ENCODE peak calls at places on chromosomes 1 and 21, in nine cellular contexts. N is cardiac fibroblast; H is CD8-positive, alpha-beta T cell; G is right atrium auricular region; A is fibroblast of lung; D is GM12865; M is foreskin fibroblast; P is uterus; X is aorta. C is an unnamed sample.

GRCh38 chr1:243286409-243287127 is 30.7 kb downstream of the SDCCAG8 start:
- DNase-seq in N (peak), X (no peak), P (no peak), H (no peak), A (peak), D (no peak), G (no peak), M (peak), C (no peak)

GRCh38 chr1:151944859-151945575 is 35.7 kb upstream of the THEM4 start:
- DNase-seq in P (no peak), M (no peak), N (no peak), H (no peak), G (no peak), D (no peak), X (no peak), A (no peak), C (no peak)

GRCh38 chr1:153393926-153394325 is 3.1 kb upstream of the S100A8 start:
- DNase-seq in N (no peak), P (no peak), G (peak), M (no peak), H (no peak), X (no peak), A (no peak), D (no peak), C (no peak)

GRCh38 chr1:174204697-174205308 is 45.5 kb downstream of the RABGAP1L start:
- DNase-seq in H (no peak), X (no peak), M (no peak), D (peak), G (no peak), N (no peak), A (no peak), P (no peak), C (no peak)

GRCh38 chr1:61607448-61607847 is 117.5 kb downstream of the TM2D1 start:
- DNase-seq in M (no peak), A (no peak), X (no peak), N (no peak), G (no peak), H (no peak), P (no peak), D (no peak), C (no peak)

GRCh38 chr21:24023936-24024335 is 1583.3 kb downstream of the MRPL39 start:
- DNase-seq in D (no peak), H (no peak), X (no peak), N (no peak), G (no peak), M (no peak), A (no peak), P (no peak), C (no peak)

GRCh38 chr1:168709407-168709891 is 19.6 kb downstream of the DPT start:
- DNase-seq in X (peak), G (no peak), D (no peak), A (peak), N (peak), H (no peak), M (peak), P (peak), C (no peak)

GRCh38 chr21:39373634-39374033 is 24.7 kb upstream of the HMGN1 start:
- DNase-seq in A (peak), G (no peak), M (peak), X (no peak), D (peak), N (peak), H (no peak), P (no peak), C (no peak)

GRCh38 chr1:117181630-117182041 is 29.1 kb downstream of the VTCN1 start:
- DNase-seq in H (no peak), M (no peak), A (no peak), G (no peak), D (no peak), P (no peak), X (no peak), N (no peak), C (no peak)

GRCh38 chr1:94068096-94068830 is 52.7 kb downstream of the ABCA4 start:
- DNase-seq in A (no peak), G (no peak), M (no peak), P (no peak), N (peak), D (no peak), H (no peak), X (no peak), C (no peak)

GRCh38 chr1:156160744-156161181 is 7.4 kb downstream of the SEMA4A start:
- DNase-seq in P (peak), A (peak), H (no peak), G (peak), M (peak), X (peak), N (peak), D (peak), C (no peak)

GRCh38 chr1:203037509-203038190 is 11.4 kb downstream of the PPFIA4 start:
- DNase-seq in G (no peak), A (no peak), H (no peak), X (no peak), D (no peak), P (no peak), N (no peak), M (no peak), C (no peak)

GRCh38 chr1:190183588-190183987 is 294.1 kb downstream of the BRINP3 start:
- DNase-seq in D (no peak), A (no peak), M (no peak), P (no peak), X (no peak), G (no peak), H (no peak), N (no peak), C (no peak)

GRCh38 chr1:74504125-74505065 is 8.0 kb downstream of the LRRC53 start:
- DNase-seq in D (peak), G (no peak), M (no peak), H (no peak), X (no peak), N (peak), A (peak), P (peak), C (no peak)

GRCh38 chr21:36879827-36880226 is 86.6 kb downstream of the HLCS start:
- DNase-seq in N (no peak), M (no peak), X (no peak), P (no peak), G (no peak), D (no peak), A (no peak), H (no peak), C (no peak)

GRCh38 chr1:89552481-89553194 is 28.0 kb downstream of the LRRC8B start:
- DNase-seq in P (no peak), X (no peak), G (no peak), H (no peak), D (peak), M (no peak), N (peak), A (peak), C (peak)

GRCh38 chr1:220734571-220735326 is 13.4 kb upstream of the MTARC2 start:
- DNase-seq in G (no peak), H (no peak), P (no peak), D (no peak), M (peak), A (peak), X (no peak), N (peak), C (no peak)

GRCh38 chr1:199083680-199084079 is 444.8 kb downstream of the PTPRC start:
- DNase-seq in D (no peak), M (peak), X (no peak), A (peak), H (no peak), G (no peak), N (peak), P (no peak), C (no peak)

GRCh38 chr1:1510912-1511532 is 940 bp upstream of the ATAD3A start:
- DNase-seq in A (no peak), P (no peak), X (no peak), N (peak), G (no peak), D (peak), M (no peak), H (no peak), C (no peak)

GRCh38 chr1:8681317-8681650 is 136.2 kb downstream of the RERE start:
- DNase-seq in H (no peak), D (no peak), A (no peak), X (no peak), N (no peak), G (no peak), M (no peak), P (no peak), C (no peak)
- H3K4me3 ChIP-seq in H (no peak), D (no peak), A (peak), X (no peak), N (no peak), G (no peak), M (no peak), P (no peak), C (peak)

GRCh38 chr1:160576430-160576829 is 2.9 kb downstream of the CD84 start:
- DNase-seq in H (no peak), A (no peak), D (no peak), X (no peak), N (no peak), M (no peak), P (no peak), G (no peak), C (no peak)
- H3K4me3 ChIP-seq in H (peak), A (no peak), D (no peak), X (no peak), N (no peak), M (no peak), P (no peak), G (no peak), C (no peak)

DNA sequence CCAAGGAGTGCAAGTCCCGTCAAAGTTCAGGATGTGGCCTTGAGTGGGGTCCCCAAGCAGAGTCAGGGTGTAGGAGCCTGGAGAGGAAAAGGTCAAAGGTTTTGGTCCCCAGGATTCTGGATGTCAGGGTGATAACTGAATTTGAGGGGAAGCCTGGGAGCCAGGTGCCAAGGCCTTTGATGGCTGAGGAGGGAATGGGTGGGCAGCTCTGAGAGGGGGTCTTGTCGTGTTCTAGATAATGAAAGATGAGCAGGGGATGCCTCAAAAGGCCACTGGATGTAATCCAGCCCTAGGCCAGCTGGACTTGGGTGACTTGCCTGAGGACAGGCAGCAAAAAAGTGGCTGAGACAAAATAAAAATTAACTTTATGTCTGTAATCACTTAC is 27.5 kb upstream of the KCNA2 start:
- DNase-seq in D (no peak), N (no peak), H (no peak), M (no peak), X (no peak), A (no peak), P (no peak), G (no peak), C (no peak)
- H3K4me3 ChIP-seq in D (peak), N (no peak), H (no peak), M (no peak), X (no peak), A (no peak), P (no peak), G (no peak), C (no peak)

GRCh38 chr1:36517019-36517387 is 34.3 kb upstream of the CSF3R start:
- DNase-seq in G (no peak), N (no peak), A (no peak), H (no peak), D (no peak), P (no peak), X (no peak), M (no peak), C (no peak)
- H3K4me3 ChIP-seq in G (no peak), N (no peak), A (no peak), H (no peak), D (no peak), P (no peak), X (no peak), M (no peak), C (no peak)

GRCh38 chr1:164638506-164639202 is 79.7 kb downstream of the PBX1 start:
- DNase-seq in X (no peak), N (no peak), M (no peak), G (peak), P (no peak), A (no peak), D (no peak), H (no peak), C (no peak)
- H3K4me3 ChIP-seq in X (no peak), N (no peak), M (no peak), G (no peak), P (no peak), A (no peak), D (no peak), H (no peak), C (no peak)

GRCh38 chr1:8427986-8428385 is 110.1 kb downstream of the SLC45A1 start:
- DNase-seq in H (no peak), X (peak), D (peak), G (no peak), A (no peak), P (no peak), N (no peak), M (no peak), C (no peak)

GRCh38 chr1:8426996-8427395 is 109.1 kb downstream of the SLC45A1 start:
- DNase-seq in D (peak), P (no peak), M (no peak), H (no peak), G (no peak), N (no peak), X (no peak), A (no peak), C (no peak)

GRCh38 chr1:8428441-8428840 is 110.5 kb downstream of the SLC45A1 start:
- DNase-seq in N (no peak), A (no peak), G (no peak), D (no peak), M (no peak), P (no peak), X (no peak), H (no peak), C (no peak)

GRCh38 chr1:8425781-8426161 is 107.9 kb downstream of the SLC45A1 start:
- DNase-seq in N (no peak), D (no peak), P (no peak), G (no peak), A (no peak), H (no peak), M (no peak), X (no peak), C (no peak)

DNA sequence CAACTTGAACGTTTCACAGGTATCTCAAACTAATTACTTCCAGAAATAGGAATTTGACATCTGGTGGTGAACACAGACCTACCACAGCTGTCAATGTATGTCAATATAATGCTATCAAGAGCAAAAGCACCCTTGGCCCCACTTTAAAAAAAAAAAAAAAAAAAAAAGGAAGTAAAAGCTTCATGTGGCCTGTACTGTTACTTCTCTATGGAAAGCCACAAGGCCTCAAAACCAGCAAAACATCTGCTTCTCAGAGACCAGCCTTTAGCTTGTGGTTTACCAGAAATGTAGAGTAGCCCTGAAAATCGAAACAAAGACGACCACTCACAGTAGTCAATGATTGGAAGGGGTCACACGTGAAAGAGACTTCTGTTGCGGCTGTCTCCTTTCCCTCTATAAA is 109.6 kb downstream of the SLC45A1 start:
- DNase-seq in P (no peak), N (no peak), H (no peak), M (no peak), A (no peak), D (peak), X (no peak), G (no peak), C (peak)
- H3K4me3 ChIP-seq in P (no peak), N (no peak), H (no peak), M (no peak), A (no peak), D (peak), X (no peak), G (no peak), C (no peak)

C was measured in GM06990.